ENCODE peak calls at places on chromosomes 16 and 17, in six cellular contexts. B, M, C, N, L and X are unnamed samples.

GRCh38 chr16:29317269-29317668 is 89.2 kb downstream of the NPIPB11 start:
- DNase-seq in B (no peak), M (no peak), C (no peak), N (no peak), L (no peak), X (no peak)

GRCh38 chr17:66240630-66241029 is 11.4 kb upstream of the APOH start:
- DNase-seq in L (peak), N (no peak), B (peak), C (no peak), M (no peak), X (no peak)

GRCh38 chr17:55265434-55266021 is 768 bp downstream of the HLF start:
- DNase-seq in L (no peak), N (no peak), B (no peak), C (no peak), M (no peak), X (no peak)

GRCh38 chr17:31068291-31068690 is 26.5 kb upstream of the NF1 start:
- DNase-seq in L (peak), C (no peak), N (no peak), M (peak), B (peak), X (peak)

GRCh38 chr16:84150926-84151325 is 5.8 kb downstream of the DNAAF1 start:
- DNase-seq in M (no peak), C (no peak), N (no peak), L (no peak), B (peak), X (no peak)

GRCh38 chr16:83806721-83807120 is 1.1 kb upstream of the HSBP1 start:
- DNase-seq in L (no peak), N (no peak), B (no peak), C (no peak), M (no peak), X (no peak)

GRCh38 chr16:89055313-89055712 is 38.3 kb upstream of the ACSF3 start:
- DNase-seq in N (no peak), B (no peak), L (no peak), C (no peak), M (no peak), X (no peak)

GRCh38 chr16:68385371-68385770 is 62.9 kb downstream of the SMPD3 start:
- DNase-seq in M (no peak), B (no peak), L (no peak), C (no peak), N (no peak), X (no peak)

GRCh38 chr17:31099051-31099450 is 4.3 kb downstream of the NF1 start:
- DNase-seq in N (no peak), L (no peak), C (no peak), B (no peak), M (no peak), X (no peak)

GRCh38 chr17:17445925-17446665 is 30.7 kb upstream of the MED9 start:
- DNase-seq in C (peak), N (no peak), B (peak), M (peak), L (peak), X (no peak)

GRCh38 chr17:10357768-10358167 is 15.0 kb downstream of the MYH13 start:
- DNase-seq in L (no peak), M (no peak), B (no peak), C (no peak), N (no peak), X (no peak)

GRCh38 chr16:29290631-29291247 is 115.8 kb downstream of the NPIPB11 start:
- DNase-seq in M (peak), C (peak), N (peak), B (peak), L (peak), X (peak)

GRCh38 chr17:49225554-49226236 is 4.9 kb downstream of the PHOSPHO1 start:
- DNase-seq in N (no peak), M (no peak), L (no peak), B (no peak), C (no peak), X (no peak)

GRCh38 chr16:83115491-83116232 is 488.9 kb downstream of the CDH13 start:
- DNase-seq in M (no peak), C (no peak), N (no peak), B (no peak), L (peak), X (no peak)

GRCh38 chr16:59487067-59487466 is 753.0 kb upstream of the GOT2 start:
- DNase-seq in M (no peak), N (no peak), L (no peak), C (no peak), B (no peak), X (no peak)

GRCh38 chr16:81694494-81695285 is 84.4 kb upstream of the PLCG2 start:
- DNase-seq in B (no peak), C (no peak), N (no peak), L (no peak), M (no peak), X (no peak)

GRCh38 chr16:66703359-66704215 is 7.0 kb upstream of the CMTM4 start:
- DNase-seq in C (no peak), M (no peak), B (peak), N (no peak), L (no peak), X (no peak)

GRCh38 chr17:45320931-45321461 is 4.2 kb upstream of the MAP3K14 start:
- DNase-seq in M (no peak), B (peak), C (no peak), N (no peak), L (peak), X (no peak)

GRCh38 chr17:8332688-8333087 is 7.0 kb upstream of the ODF4 start:
- DNase-seq in L (no peak), C (no peak), N (no peak), M (no peak), B (no peak), X (peak)

GRCh38 chr17:61402073-61402541 is 2.5 kb downstream of the TBX2 start:
- DNase-seq in L (no peak), C (no peak), M (no peak), N (no peak), B (no peak), X (no peak)

GRCh38 chr16:85057212-85057889 is 29.8 kb downstream of the KIAA0513 start:
- DNase-seq in L (no peak), N (no peak), C (no peak), M (no peak), B (no peak), X (no peak)

GRCh38 chr17:14197582-14197981 is 39.1 kb downstream of the CDRT15 start:
- DNase-seq in B (no peak), L (no peak), M (peak), N (no peak), C (no peak), X (no peak)

GRCh38 chr17:10792156-10792555 is 11.7 kb downstream of the TMEM238L start:
- DNase-seq in M (peak), L (peak), B (peak), C (no peak), N (no peak), X (no peak)

DNA sequence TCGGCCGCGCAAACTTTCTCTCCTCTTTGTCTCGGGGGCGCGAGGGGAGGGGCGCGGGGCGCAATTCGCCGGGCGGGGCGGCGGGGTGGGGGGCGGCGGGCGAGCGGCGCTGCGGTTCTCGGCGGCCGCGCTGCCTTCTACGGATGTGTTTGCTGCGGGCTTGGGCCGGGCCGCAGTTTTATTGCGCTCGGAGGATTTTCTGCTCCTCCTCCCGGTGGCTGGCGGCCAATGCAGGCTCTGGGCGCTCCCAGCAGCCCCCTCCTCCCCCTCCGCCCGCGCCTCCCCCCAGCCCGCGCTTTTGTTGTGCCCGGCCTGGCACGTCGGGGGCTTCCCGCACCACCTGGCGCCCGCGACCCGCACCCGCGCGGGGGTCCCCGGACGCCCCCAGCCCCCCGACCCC is at the start of gene TIMP2:
- DNase-seq in C (peak), M (peak), L (peak), B (no peak), N (peak), X (peak)
- TF ChIP-seq CTCF in C (no peak), M (peak), L (peak), B (no peak), N (peak), X (peak)

GRCh38 chr16:57594531-57595031 is 33.8 kb upstream of the ADGRG1 start:
- DNase-seq in B (no peak), M (no peak), L (no peak), C (no peak), N (no peak), X (no peak)
- TF ChIP-seq CTCF in B (no peak), M (no peak), L (no peak), C (no peak), N (no peak), X (no peak)

DNA sequence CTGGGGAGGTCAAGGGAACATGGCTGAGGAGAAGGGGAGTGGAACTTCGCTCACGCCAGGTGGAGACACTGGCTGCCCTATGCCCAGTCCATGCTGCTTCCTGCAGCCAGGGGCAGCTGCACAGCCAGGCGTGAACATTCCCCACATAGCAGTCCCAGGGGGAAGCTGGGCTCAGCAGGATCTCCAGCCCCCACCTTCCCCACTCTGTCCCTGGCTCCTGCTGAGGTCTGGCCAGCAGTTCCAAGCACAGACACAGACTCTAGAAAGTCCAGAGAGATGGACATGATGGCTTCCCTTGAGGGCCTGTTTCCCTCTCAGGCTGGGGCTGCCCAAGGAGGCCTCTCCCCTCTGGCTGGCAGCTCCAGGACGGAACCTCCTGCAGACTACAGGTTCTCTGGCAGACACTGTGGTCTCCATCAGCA is 9.3 kb downstream of the JUP start:
- DNase-seq in N (no peak), B (no peak), C (no peak), L (peak), M (peak), X (no peak)
- TF ChIP-seq CTCF in N (peak), B (no peak), C (no peak), L (peak), M (peak), X (no peak)

DNA sequence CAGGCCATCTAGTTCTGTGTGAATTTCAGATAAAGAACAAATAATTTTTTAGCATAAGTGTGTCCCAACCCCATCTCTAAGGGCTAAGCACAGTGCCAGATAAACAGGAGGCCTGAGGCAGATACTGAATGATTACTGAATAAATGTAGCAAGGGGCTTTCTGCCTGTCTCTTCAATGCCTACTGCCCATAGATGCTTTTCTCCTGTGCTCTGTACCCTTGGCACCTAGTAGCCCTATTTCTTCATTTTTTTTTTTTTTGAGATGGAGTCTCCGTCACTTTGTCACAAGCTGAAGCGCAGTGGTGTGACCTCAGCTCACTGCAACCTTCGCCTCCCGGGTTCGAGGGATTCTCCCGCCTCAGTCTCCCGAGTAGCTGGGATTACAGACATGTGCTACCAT is 25.3 kb downstream of the IGFBP4 start:
- DNase-seq in L (no peak), C (no peak), N (no peak), B (no peak), M (no peak), X (no peak)
- TF ChIP-seq CTCF in L (no peak), C (no peak), N (no peak), B (no peak), M (no peak), X (no peak)

GRCh38 chr16:50133214-50133613 is 19.9 kb upstream of the TENT4B start:
- DNase-seq in L (no peak), N (no peak), B (no peak), M (no peak), C (no peak), X (no peak)

GRCh38 chr16:50139580-50139979 is 13.5 kb upstream of the TENT4B start:
- DNase-seq in C (no peak), M (no peak), B (no peak), L (no peak), N (no peak), X (no peak)

GRCh38 chr16:50137268-50137667 is 15.8 kb upstream of the TENT4B start:
- DNase-seq in C (no peak), L (no peak), M (no peak), B (no peak), N (no peak), X (no peak)

GRCh38 chr16:50136399-50136798 is 16.7 kb upstream of the TENT4B start:
- DNase-seq in L (no peak), M (no peak), N (no peak), B (no peak), C (no peak), X (no peak)
- TF ChIP-seq CTCF in L (no peak), M (no peak), N (no peak), B (no peak), C (no peak), X (no peak)

DNA sequence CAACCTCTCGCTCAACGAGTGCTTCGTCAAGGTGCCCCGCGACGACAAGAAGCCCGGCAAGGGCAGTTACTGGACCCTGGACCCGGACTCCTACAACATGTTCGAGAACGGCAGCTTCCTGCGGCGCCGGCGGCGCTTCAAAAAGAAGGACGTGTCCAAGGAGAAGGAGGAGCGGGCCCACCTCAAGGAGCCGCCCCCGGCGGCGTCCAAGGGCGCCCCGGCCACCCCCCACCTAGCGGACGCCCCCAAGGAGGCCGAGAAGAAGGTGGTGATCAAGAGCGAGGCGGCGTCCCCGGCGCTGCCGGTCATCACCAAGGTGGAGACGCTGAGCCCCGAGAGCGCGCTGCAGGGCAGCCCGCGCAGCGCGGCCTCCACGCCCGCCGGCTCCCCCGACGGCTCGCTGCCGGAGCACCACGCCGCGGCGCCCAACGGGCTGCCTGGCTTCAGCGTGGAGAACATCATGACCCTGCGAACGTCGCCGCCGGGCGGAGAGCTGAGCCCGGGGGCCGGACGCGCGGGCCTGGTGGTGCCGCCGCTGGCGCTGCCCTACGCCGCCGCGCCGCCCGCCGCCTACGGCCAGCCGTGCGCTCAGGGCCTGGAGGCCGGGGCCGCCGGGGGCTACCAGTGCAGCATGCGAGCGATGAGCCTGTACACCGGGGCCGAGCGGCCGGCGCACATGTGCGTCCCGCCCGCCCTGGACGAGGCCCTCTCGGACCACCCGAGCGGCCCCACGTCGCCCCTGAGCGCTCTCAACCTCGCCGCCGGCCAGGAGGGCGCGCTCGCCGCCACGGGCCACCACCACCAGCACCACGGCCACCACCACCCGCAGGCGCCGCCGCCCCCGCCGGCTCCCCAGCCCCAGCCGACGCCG is 1.3 kb downstream of the FOXC2 start:
- DNase-seq in N (no peak), B (peak), C (no peak), L (peak), M (no peak), X (no peak)
- TF ChIP-seq CTCF in N (no peak), B (no peak), C (no peak), L (no peak), M (no peak), X (no peak)